ENCODE peak calls at places on chromosomes 2 and 18, in nine cellular contexts. One of them, this sample, is unnamed. For H3K4me1, the result is how much of the 10 kb centered on the place peaks cover.

GRCh38 chr2:20198001-20198400 is 26.9 kb downstream of the SDC1 start:
- DNase-seq in MM.1S: peak
- DNase-seq in mammary epithelial cell: no peak
- DNase-seq in HCT116: no peak
- DNase-seq in K562: no peak
- DNase-seq in endothelial cell of umbilical vein: no peak
- DNase-seq in fibroblast of lung: no peak
- DNase-seq in PC-3: no peak
- DNase-seq in GM12878: no peak
- DNase-seq in this sample: no peak

GRCh38 chr2:191555092-191555742 is 122.7 kb upstream of the NABP1 start:
- DNase-seq in PC-3: peak
- DNase-seq in HCT116: peak
- DNase-seq in K562: peak
- DNase-seq in fibroblast of lung: peak
- DNase-seq in MM.1S: peak
- DNase-seq in mammary epithelial cell: peak
- DNase-seq in GM12878: no peak
- DNase-seq in endothelial cell of umbilical vein: peak
- DNase-seq in this sample: peak

GRCh38 chr2:85536479-85536878 is 2.5 kb upstream of the MAT2A start:
- DNase-seq in mammary epithelial cell: peak
- DNase-seq in MM.1S: no peak
- DNase-seq in K562: no peak
- DNase-seq in PC-3: peak
- DNase-seq in endothelial cell of umbilical vein: no peak
- DNase-seq in fibroblast of lung: peak
- DNase-seq in HCT116: no peak
- DNase-seq in GM12878: no peak
- DNase-seq in this sample: no peak

GRCh38 chr18:11665146-11665545 is 23.9 kb upstream of the GNAL start:
- DNase-seq in fibroblast of lung: no peak
- DNase-seq in endothelial cell of umbilical vein: no peak
- DNase-seq in GM12878: no peak
- DNase-seq in PC-3: no peak
- DNase-seq in HCT116: no peak
- DNase-seq in K562: no peak
- DNase-seq in mammary epithelial cell: no peak
- DNase-seq in MM.1S: no peak
- DNase-seq in this sample: no peak

GRCh38 chr18:778194-779007 is 33.6 kb downstream of the YES1 start:
- DNase-seq in GM12878: no peak
- DNase-seq in mammary epithelial cell: no peak
- DNase-seq in fibroblast of lung: peak
- DNase-seq in PC-3: no peak
- DNase-seq in MM.1S: no peak
- DNase-seq in endothelial cell of umbilical vein: peak
- DNase-seq in HCT116: no peak
- DNase-seq in K562: peak
- DNase-seq in this sample: no peak

GRCh38 chr2:219521066-219521880 is 7.0 kb downstream of the ASIC4 start:
- DNase-seq in MM.1S: no peak
- DNase-seq in GM12878: no peak
- DNase-seq in PC-3: peak
- DNase-seq in endothelial cell of umbilical vein: no peak
- DNase-seq in fibroblast of lung: peak
- DNase-seq in HCT116: no peak
- DNase-seq in K562: peak
- DNase-seq in mammary epithelial cell: no peak
- DNase-seq in this sample: peak

GRCh38 chr2:238409341-238410200 is 17.2 kb upstream of the ASB1 start:
- DNase-seq in PC-3: no peak
- DNase-seq in endothelial cell of umbilical vein: no peak
- DNase-seq in K562: no peak
- DNase-seq in GM12878: no peak
- DNase-seq in HCT116: no peak
- DNase-seq in fibroblast of lung: no peak
- DNase-seq in mammary epithelial cell: no peak
- DNase-seq in MM.1S: no peak
- DNase-seq in this sample: peak

GRCh38 chr2:241844066-241844728 is 14.5 kb downstream of the PDCD1 start:
- DNase-seq in GM12878: no peak
- DNase-seq in MM.1S: peak
- DNase-seq in endothelial cell of umbilical vein: peak
- DNase-seq in fibroblast of lung: peak
- DNase-seq in HCT116: peak
- DNase-seq in mammary epithelial cell: peak
- DNase-seq in PC-3: peak
- DNase-seq in K562: peak
- DNase-seq in this sample: peak

GRCh38 chr2:174399171-174399570 is 3.6 kb downstream of the SCRN3 start:
- DNase-seq in PC-3: no peak
- DNase-seq in K562: no peak
- DNase-seq in HCT116: no peak
- DNase-seq in fibroblast of lung: no peak
- DNase-seq in GM12878: no peak
- DNase-seq in MM.1S: no peak
- DNase-seq in endothelial cell of umbilical vein: no peak
- DNase-seq in mammary epithelial cell: no peak
- DNase-seq in this sample: no peak

GRCh38 chr18:26574958-26575864 is 26.9 kb upstream of the KCTD1 start:
- DNase-seq in PC-3: peak
- DNase-seq in K562: peak
- DNase-seq in MM.1S: peak
- DNase-seq in endothelial cell of umbilical vein: peak
- DNase-seq in mammary epithelial cell: peak
- DNase-seq in GM12878: no peak
- DNase-seq in HCT116: no peak
- DNase-seq in fibroblast of lung: peak
- DNase-seq in this sample: peak

GRCh38 chr2:239735131-239735828 is 289.9 kb downstream of the NDUFA10 start:
- DNase-seq in mammary epithelial cell: no peak
- DNase-seq in PC-3: no peak
- DNase-seq in GM12878: no peak
- DNase-seq in K562: peak
- DNase-seq in MM.1S: no peak
- DNase-seq in fibroblast of lung: no peak
- DNase-seq in HCT116: no peak
- DNase-seq in endothelial cell of umbilical vein: no peak
- DNase-seq in this sample: peak

GRCh38 chr2:106197878-106198277 is 3.8 kb upstream of the UXS1 start:
- DNase-seq in HCT116: no peak
- DNase-seq in K562: no peak
- DNase-seq in mammary epithelial cell: peak
- DNase-seq in PC-3: peak
- DNase-seq in endothelial cell of umbilical vein: no peak
- DNase-seq in fibroblast of lung: peak
- DNase-seq in MM.1S: no peak
- DNase-seq in GM12878: no peak
- DNase-seq in this sample: no peak

GRCh38 chr18:1094408-1094807 is 189.7 kb downstream of the ADCYAP1 start:
- DNase-seq in MM.1S: no peak
- DNase-seq in GM12878: no peak
- DNase-seq in mammary epithelial cell: peak
- DNase-seq in endothelial cell of umbilical vein: no peak
- DNase-seq in fibroblast of lung: no peak
- DNase-seq in HCT116: no peak
- DNase-seq in K562: no peak
- DNase-seq in PC-3: peak
- DNase-seq in this sample: no peak

GRCh38 chr2:227545990-227546389 is 52.7 kb upstream of the SCYGR2 start:
- DNase-seq in HCT116: no peak
- DNase-seq in fibroblast of lung: no peak
- DNase-seq in K562: peak
- DNase-seq in PC-3: peak
- DNase-seq in MM.1S: no peak
- DNase-seq in endothelial cell of umbilical vein: no peak
- DNase-seq in mammary epithelial cell: no peak
- DNase-seq in GM12878: no peak
- DNase-seq in this sample: no peak

GRCh38 chr2:174952607-174953006 is 52.6 kb downstream of the CHN1 start:
- DNase-seq in GM12878: no peak
- DNase-seq in MM.1S: no peak
- DNase-seq in PC-3: no peak
- DNase-seq in mammary epithelial cell: no peak
- DNase-seq in K562: no peak
- DNase-seq in fibroblast of lung: peak
- DNase-seq in endothelial cell of umbilical vein: peak
- DNase-seq in HCT116: no peak
- DNase-seq in this sample: no peak

DNA sequence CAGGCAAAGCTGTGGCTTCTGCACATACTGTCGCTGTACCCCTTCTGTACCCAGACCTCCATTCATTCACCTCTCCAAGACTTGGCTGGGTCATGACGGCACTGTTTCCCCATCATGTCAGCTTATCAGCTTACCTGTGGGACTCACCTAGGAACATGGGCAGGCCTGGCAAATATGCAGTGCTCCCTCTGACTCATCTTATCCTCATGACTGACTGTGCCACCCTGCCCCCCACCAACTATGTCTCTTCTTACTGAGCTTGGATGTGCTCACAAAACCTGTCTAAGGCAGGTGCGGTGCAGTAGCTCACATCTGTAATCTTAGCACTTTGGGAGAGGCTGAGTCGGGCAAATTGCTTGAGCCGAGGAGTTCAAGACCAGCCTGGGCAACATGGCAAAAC is 152.4 kb downstream of the MGAT5 start:
- DNase-seq in mammary epithelial cell: peak
- DNase-seq in endothelial cell of umbilical vein: no peak
- DNase-seq in K562: no peak
- DNase-seq in PC-3: peak
- DNase-seq in fibroblast of lung: no peak
- DNase-seq in MM.1S: no peak
- DNase-seq in HCT116: no peak
- DNase-seq in GM12878: no peak
- DNase-seq in this sample: no peak
- TF ChIP-seq EZH2 in mammary epithelial cell: no peak
- TF ChIP-seq EZH2 in endothelial cell of umbilical vein: no peak
- TF ChIP-seq EZH2 in K562: no peak
- TF ChIP-seq EZH2 in PC-3: no peak
- TF ChIP-seq EZH2 in fibroblast of lung: no peak
- TF ChIP-seq EZH2 in MM.1S: no peak
- TF ChIP-seq EZH2 in HCT116: no peak
- TF ChIP-seq EZH2 in GM12878: no peak
- TF ChIP-seq EZH2 in this sample: no peak

GRCh38 chr18:79948719-79949411 is 2.6 kb downstream of the SLC66A2 start:
- DNase-seq in fibroblast of lung: no peak
- DNase-seq in PC-3: no peak
- DNase-seq in mammary epithelial cell: no peak
- DNase-seq in K562: no peak
- DNase-seq in HCT116: no peak
- DNase-seq in GM12878: no peak
- DNase-seq in MM.1S: no peak
- DNase-seq in endothelial cell of umbilical vein: no peak
- DNase-seq in this sample: no peak
- H3K9ac ChIP-seq in fibroblast of lung: no peak
- H3K9ac ChIP-seq in PC-3: no peak
- H3K9ac ChIP-seq in mammary epithelial cell: no peak
- H3K9ac ChIP-seq in K562: no peak
- H3K9ac ChIP-seq in HCT116: no peak
- H3K9ac ChIP-seq in GM12878: no peak
- H3K9ac ChIP-seq in MM.1S: no peak
- H3K9ac ChIP-seq in endothelial cell of umbilical vein: no peak
- H3K9ac ChIP-seq in this sample: no peak

DNA sequence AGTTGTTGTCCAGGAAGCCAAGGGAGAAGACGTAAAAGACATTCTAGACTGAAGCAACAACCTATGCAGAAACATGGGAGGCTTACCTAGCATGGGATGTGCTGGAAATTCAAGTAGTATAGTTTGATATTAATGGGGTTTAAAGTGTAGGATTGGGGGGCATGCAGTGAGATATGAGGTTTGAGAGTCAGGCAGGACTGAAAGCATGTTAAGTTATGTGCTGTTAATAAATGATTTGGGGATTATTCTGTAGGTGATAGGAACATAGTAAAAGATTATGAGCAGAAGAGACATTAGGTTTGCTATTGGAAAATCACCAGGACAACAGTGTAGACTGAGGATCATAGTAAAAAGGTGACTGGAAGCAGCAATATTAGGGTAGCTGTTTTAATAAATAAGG is 3.2 kb downstream of the EHBP1 start:
- DNase-seq in K562: no peak
- DNase-seq in GM12878: no peak
- DNase-seq in MM.1S: no peak
- DNase-seq in HCT116: no peak
- DNase-seq in mammary epithelial cell: no peak
- DNase-seq in endothelial cell of umbilical vein: no peak
- DNase-seq in fibroblast of lung: no peak
- DNase-seq in PC-3: no peak
- DNase-seq in this sample: no peak
- H3K4me1 ChIP-seq in K562: under half
- H3K4me1 ChIP-seq in GM12878: under half
- H3K4me1 ChIP-seq in MM.1S: under half
- H3K4me1 ChIP-seq in HCT116: under half
- H3K4me1 ChIP-seq in mammary epithelial cell: under half
- H3K4me1 ChIP-seq in endothelial cell of umbilical vein: under half
- H3K4me1 ChIP-seq in fibroblast of lung: under half
- H3K4me1 ChIP-seq in PC-3: under half
- H3K4me1 ChIP-seq in this sample: under half

GRCh38 chr2:98128556-98129109 is 41.7 kb downstream of the VWA3B start:
- DNase-seq in HCT116: no peak
- DNase-seq in fibroblast of lung: no peak
- DNase-seq in PC-3: no peak
- DNase-seq in mammary epithelial cell: no peak
- DNase-seq in MM.1S: no peak
- DNase-seq in K562: no peak
- DNase-seq in GM12878: no peak
- DNase-seq in endothelial cell of umbilical vein: no peak
- DNase-seq in this sample: no peak
- TF ChIP-seq EZH2 in HCT116: no peak
- TF ChIP-seq EZH2 in fibroblast of lung: no peak
- TF ChIP-seq EZH2 in PC-3: no peak
- TF ChIP-seq EZH2 in mammary epithelial cell: no peak
- TF ChIP-seq EZH2 in MM.1S: no peak
- TF ChIP-seq EZH2 in K562: no peak
- TF ChIP-seq EZH2 in GM12878: no peak
- TF ChIP-seq EZH2 in endothelial cell of umbilical vein: no peak
- TF ChIP-seq EZH2 in this sample: no peak

GRCh38 chr18:34978953-34979608 is 62.1 kb upstream of the MAPRE2 start:
- DNase-seq in PC-3: peak
- DNase-seq in fibroblast of lung: peak
- DNase-seq in MM.1S: peak
- DNase-seq in GM12878: peak
- DNase-seq in endothelial cell of umbilical vein: peak
- DNase-seq in mammary epithelial cell: peak
- DNase-seq in HCT116: peak
- DNase-seq in K562: peak
- DNase-seq in this sample: peak
- H3K9ac ChIP-seq in PC-3: peak
- H3K9ac ChIP-seq in fibroblast of lung: peak
- H3K9ac ChIP-seq in MM.1S: peak
- H3K9ac ChIP-seq in GM12878: no peak
- H3K9ac ChIP-seq in endothelial cell of umbilical vein: peak
- H3K9ac ChIP-seq in mammary epithelial cell: peak
- H3K9ac ChIP-seq in HCT116: peak
- H3K9ac ChIP-seq in K562: peak
- H3K9ac ChIP-seq in this sample: no peak

This sample was measured in neural progenitor cell.